ENCODE peak calls at places on chromosomes 4 and X, in six cellular contexts. C, V, S, F, Z and A are unnamed samples.

GRCh38 chr4:164204434-164204833 is 549.5 kb upstream of the SMIM31 start:
- DNase-seq in S (no peak), Z (no peak), V (peak; percentile 86), C (no peak), F (no peak), A (no peak)

GRCh38 chr4:80197601-80198444 is 520 bp downstream of the PRDM8 start:
- DNase-seq in S (no peak), F (no peak), V (peak; percentile 31), C (peak; percentile 64), Z (no peak), A (peak; percentile 55)

GRCh38 chr4:168139336-168139735 is 47.0 kb downstream of the ANXA10 start:
- DNase-seq in V (peak; percentile 49), C (no peak), S (no peak), F (peak; percentile 86), Z (no peak), A (no peak)

GRCh38 chr4:123127218-123127617 is 204.8 kb upstream of the NUDT6 start:
- DNase-seq in F (peak; percentile 33), C (no peak), S (no peak), Z (no peak), V (no peak), A (no peak)

GRCh38 chr4:5751918-5752802 is 41.2 kb downstream of the EVC start:
- DNase-seq in Z (peak; percentile 44), F (no peak), C (peak; percentile 44), S (no peak), V (peak; percentile 31), A (no peak)

GRCh38 chr4:153451931-153452660 is 14.1 kb upstream of the TMEM131L start:
- DNase-seq in S (no peak), C (no peak), F (no peak), V (no peak), Z (no peak), A (peak; percentile 49)

GRCh38 chrX:65576160-65576559 is 41.6 kb upstream of the LAS1L start:
- DNase-seq in C (no peak), Z (no peak), F (no peak), V (no peak), S (no peak), A (no peak)

GRCh38 chr4:8675383-8675782 is 82.8 kb downstream of the CPZ start:
- DNase-seq in C (peak; percentile 57), F (peak; percentile 33), V (peak; percentile 12), Z (no peak), S (no peak), A (no peak)

GRCh38 chrX:101208152-101208905 is 11.3 kb upstream of the DRP2 start:
- DNase-seq in S (no peak), C (no peak), Z (no peak), F (peak; percentile 47), V (no peak), A (no peak)

GRCh38 chr4:84418032-84418709 is 80.9 kb downstream of the NKX6-1 start:
- DNase-seq in Z (no peak), F (no peak), V (no peak), S (no peak), C (no peak), A (no peak)

GRCh38 chr4:5888222-5888701 is 4.6 kb downstream of the CRMP1 start:
- DNase-seq in V (no peak), Z (no peak), C (no peak), F (no peak), S (no peak), A (no peak)

GRCh38 chr4:109302366-109303140 is at the start of gene COL25A1:
- DNase-seq in Z (no peak), C (peak; percentile 75), V (no peak), F (peak; percentile 40), S (peak; percentile 35), A (peak; percentile 66)

GRCh38 chrX:69607616-69608015 is 8.3 kb upstream of the EDA start:
- DNase-seq in Z (no peak), C (no peak), V (no peak), S (no peak), F (no peak), A (no peak)

GRCh38 chrX:123967497-123967896 is 6.0 kb downstream of the STAG2 start:
- DNase-seq in F (no peak), Z (no peak), C (no peak), S (no peak), V (no peak), A (no peak)

GRCh38 chrX:15146515-15146914 is 123.4 kb downstream of the ASB9 start:
- DNase-seq in V (no peak), F (peak; percentile 24), Z (no peak), S (no peak), C (no peak), A (peak; percentile 38)

GRCh38 chr4:110344165-110344564 is 131.8 kb upstream of the ENPEP start:
- DNase-seq in S (no peak), Z (no peak), F (peak; percentile 20), V (peak; percentile 12), C (no peak), A (no peak)

GRCh38 chrX:153970398-153971123 is 1.1 kb downstream of the HCFC1 start:
- DNase-seq in Z (no peak), S (no peak), V (peak; percentile 77), F (peak; percentile 80), C (no peak), A (no peak)

GRCh38 chr4:138645289-138645688 is 370.3 kb upstream of the NOCT start:
- DNase-seq in Z (no peak), V (peak; percentile 84), S (no peak), F (peak; percentile 51), C (no peak), A (no peak)

GRCh38 chrX:146144090-146144489 is 326.5 kb downstream of the SLITRK2 start:
- DNase-seq in C (no peak), V (no peak), S (no peak), F (no peak), Z (no peak), A (no peak)

GRCh38 chr4:39825741-39826231 is 127.8 kb downstream of the UBE2K start:
- DNase-seq in C (no peak), F (peak; percentile 63), Z (no peak), S (no peak), V (peak; percentile 69), A (no peak)

GRCh38 chr4:18007625-18008024 is 13.9 kb downstream of the LCORL start:
- DNase-seq in F (no peak), Z (no peak), C (no peak), S (no peak), V (no peak), A (no peak)